ENCODE peak calls at places on chromosome 14, in seven cellular contexts. P, Y, I, F, B, C and W are unnamed samples.

GRCh38 chr14:51396222-51396815 is 156.3 kb downstream of the TMX1 start:
- DNase-seq in P (no peak), Y (no peak), I (no peak), F (no peak), B (no peak), C (no peak), W (no peak)

GRCh38 chr14:26993541-26993940 is 395.7 kb upstream of the NOVA1 start:
- DNase-seq in P (no peak), Y (no peak), I (no peak), F (no peak), B (no peak), C (no peak), W (no peak)

GRCh38 chr14:83842536-83842935 is 1687.4 kb upstream of the FLRT2 start:
- DNase-seq in P (no peak), Y (no peak), I (no peak), F (no peak), B (no peak), C (no peak), W (no peak)

GRCh38 chr14:96805906-96806305 is 8.7 kb downstream of the VRK1 start:
- DNase-seq in P (no peak), Y (no peak), I (no peak), F (no peak), B (no peak), C (no peak), W (no peak)

GRCh38 chr14:50812856-50813543 is 18.0 kb downstream of the NIN start:
- DNase-seq in P (no peak), Y (no peak), I (no peak), F (no peak), B (no peak), C (no peak), W (no peak)

GRCh38 chr14:33894339-33894738 is 56.5 kb downstream of the EGLN3 start:
- DNase-seq in P (no peak), Y (no peak), I (no peak), F (no peak), B (no peak), C (no peak), W (no peak)

GRCh38 chr14:65972891-65973290 is 513.3 kb upstream of the CCDC196 start:
- DNase-seq in P (no peak), Y (no peak), I (no peak), F (no peak), B (no peak), C (no peak), W (no peak)

GRCh38 chr14:33848706-33849454 is 102.0 kb downstream of the EGLN3 start:
- DNase-seq in P (no peak), Y (peak), I (peak), F (peak), B (peak), C (peak), W (peak)

GRCh38 chr14:89912667-89913211 is 41.8 kb downstream of the EFCAB11 start:
- DNase-seq in P (no peak), Y (peak), I (no peak), F (no peak), B (no peak), C (peak), W (peak)

GRCh38 chr14:54338696-54339317 is 58.0 kb upstream of the CDKN3 start:
- DNase-seq in P (no peak), Y (no peak), I (peak), F (no peak), B (no peak), C (no peak), W (no peak)

GRCh38 chr14:51400142-51400541 is 160.1 kb downstream of the TMX1 start:
- DNase-seq in P (no peak), Y (no peak), I (no peak), F (no peak), B (no peak), C (no peak), W (no peak)

GRCh38 chr14:95722525-95723190 is 8.7 kb upstream of the TCL1A start:
- DNase-seq in P (no peak), Y (no peak), I (no peak), F (no peak), B (no peak), C (no peak), W (no peak)

GRCh38 chr14:53858344-53858682 is 98.3 kb downstream of the BMP4 start:
- DNase-seq in P (no peak), Y (no peak), I (no peak), F (no peak), B (no peak), C (peak), W (no peak)

GRCh38 chr14:31000629-31001338 is 24.7 kb upstream of the AP4S1 start:
- DNase-seq in P (no peak), Y (no peak), I (no peak), F (no peak), B (no peak), C (no peak), W (no peak)

GRCh38 chr14:31465113-31465512 is 7.8 kb upstream of the DTD2 start:
- DNase-seq in P (no peak), Y (no peak), I (no peak), F (no peak), B (no peak), C (no peak), W (no peak)

GRCh38 chr14:34356267-34356660 is 105.8 kb downstream of the SPTSSA start:
- DNase-seq in P (no peak), Y (no peak), I (no peak), F (no peak), B (no peak), C (no peak), W (no peak)

GRCh38 chr14:64688028-64688427 is 16.2 kb upstream of the PLEKHG3 start:
- DNase-seq in P (no peak), Y (no peak), I (no peak), F (no peak), B (no peak), C (no peak), W (no peak)

GRCh38 chr14:94361682-94362081 is 26.7 kb downstream of the SERPINA1 start:
- DNase-seq in P (no peak), Y (no peak), I (no peak), F (no peak), B (no peak), C (no peak), W (no peak)

GRCh38 chr14:39015360-39015961 is 87.6 kb downstream of the SEC23A start:
- DNase-seq in P (no peak), Y (peak), I (peak), F (no peak), B (peak), C (peak), W (peak)

GRCh38 chr14:23439107-23439835 is 3.8 kb upstream of the MYH7 start:
- DNase-seq in P (no peak), Y (no peak), I (no peak), F (no peak), B (no peak), C (no peak), W (no peak)

GRCh38 chr14:24184104-24184970 is 4.3 kb downstream of the IPO4 start:
- DNase-seq in P (no peak), Y (no peak), I (no peak), F (no peak), B (no peak), C (no peak), W (no peak)

GRCh38 chr14:36316131-36316530 is 4.3 kb downstream of the MBIP start:
- DNase-seq in P (no peak), Y (no peak), I (no peak), F (no peak), B (no peak), C (no peak), W (no peak)

GRCh38 chr14:72704507-72704906 is 189.4 kb downstream of the DPF3 start:
- DNase-seq in P (no peak), Y (no peak), I (no peak), F (no peak), B (no peak), C (no peak), W (no peak)

GRCh38 chr14:38238881-38239280 is 17.0 kb downstream of the CLEC14A start:
- DNase-seq in P (no peak), Y (no peak), I (no peak), F (no peak), B (no peak), C (no peak), W (no peak)

GRCh38 chr14:63205850-63206249 is 1.6 kb downstream of the RHOJ start:
- DNase-seq in P (no peak), Y (no peak), I (no peak), F (no peak), B (no peak), C (no peak), W (no peak)

GRCh38 chr14:51552768-51553426 is 98.8 kb upstream of the FRMD6 start:
- DNase-seq in P (no peak), Y (peak), I (no peak), F (no peak), B (no peak), C (no peak), W (no peak)

GRCh38 chr14:66910306-66910705 is 278.9 kb upstream of the GARIN2 start:
- DNase-seq in P (no peak), Y (no peak), I (no peak), F (no peak), B (no peak), C (no peak), W (no peak)

GRCh38 chr14:52023518-52023917 is 34.2 kb downstream of the RTRAF start:
- DNase-seq in P (no peak), Y (no peak), I (no peak), F (no peak), B (no peak), C (no peak), W (no peak)

GRCh38 chr14:94423465-94424056 is 29.0 kb downstream of the SERPINA11 start:
- DNase-seq in P (peak), Y (peak), I (peak), F (peak), B (peak), C (peak), W (peak)

GRCh38 chr14:104708606-104709268 is 15.3 kb upstream of the ADSS1 start:
- DNase-seq in P (no peak), Y (peak), I (no peak), F (peak), B (peak), C (peak), W (peak)

GRCh38 chr14:39433452-39433813 is 1.2 kb upstream of the FBXO33 start:
- DNase-seq in P (no peak), Y (no peak), I (no peak), F (no peak), B (no peak), C (no peak), W (no peak)

GRCh38 chr14:92719890-92720323 is 28.5 kb downstream of the LGMN start:
- DNase-seq in P (no peak), Y (no peak), I (no peak), F (no peak), B (no peak), C (no peak), W (no peak)

GRCh38 chr14:99654235-99655000 is 9.5 kb downstream of the HHIPL1 start:
- DNase-seq in P (no peak), Y (no peak), I (no peak), F (no peak), B (no peak), C (no peak), W (no peak)

GRCh38 chr14:103899833-103900232 is 28.4 kb upstream of the TDRD9 start:
- DNase-seq in P (no peak), Y (peak), I (no peak), F (no peak), B (no peak), C (no peak), W (no peak)

GRCh38 chr14:74615735-74616134 is 3.7 kb upstream of the LTBP2 start:
- DNase-seq in P (no peak), Y (no peak), I (no peak), F (no peak), B (no peak), C (no peak), W (no peak)

GRCh38 chr14:74618078-74618952 is 6.3 kb upstream of the LTBP2 start:
- DNase-seq in P (no peak), Y (no peak), I (peak), F (no peak), B (no peak), C (peak), W (no peak)

GRCh38 chr14:74616996-74617700 is 5.1 kb upstream of the LTBP2 start:
- DNase-seq in P (no peak), Y (no peak), I (no peak), F (no peak), B (no peak), C (no peak), W (no peak)

GRCh38 chr14:74614508-74615495 is 2.8 kb upstream of the LTBP2 start:
- DNase-seq in P (peak), Y (no peak), I (no peak), F (no peak), B (no peak), C (no peak), W (no peak)

GRCh38 chr14:74616507-74616906 is 4.5 kb upstream of the LTBP2 start:
- DNase-seq in P (no peak), Y (no peak), I (peak), F (no peak), B (no peak), C (no peak), W (no peak)
- TF ChIP-seq YY1 in P (no peak), Y (peak), I (peak), F (no peak), B (peak), C (no peak), W (no peak)

DNA sequence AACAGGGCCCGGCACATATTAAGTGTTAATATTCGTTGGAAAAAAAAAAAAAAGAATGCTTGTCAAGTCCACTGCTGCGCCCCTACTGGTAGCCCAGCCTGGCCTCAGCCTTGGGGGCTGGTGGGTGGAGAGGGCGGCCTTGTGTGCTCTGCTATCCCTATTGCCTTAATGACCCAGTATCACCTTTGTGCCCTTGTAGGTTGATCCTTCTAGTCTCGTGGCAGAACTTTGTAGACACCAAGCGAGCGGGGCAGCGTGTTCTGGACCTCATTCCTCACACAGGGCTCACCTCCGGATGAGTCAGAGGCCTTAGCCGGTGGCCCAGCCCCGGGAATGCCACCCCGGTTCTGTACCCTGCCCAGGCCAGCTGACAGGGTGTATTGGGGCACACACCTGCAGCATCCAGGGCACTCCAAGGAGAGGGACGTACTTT is 1.8 kb upstream of the RCOR1 start:
- DNase-seq in P (no peak), Y (peak), I (peak), F (no peak), B (peak), C (peak), W (no peak)
- H3K9ac ChIP-seq in P (no peak), Y (peak), I (peak), F (no peak), B (peak), C (peak), W (peak)

DNA sequence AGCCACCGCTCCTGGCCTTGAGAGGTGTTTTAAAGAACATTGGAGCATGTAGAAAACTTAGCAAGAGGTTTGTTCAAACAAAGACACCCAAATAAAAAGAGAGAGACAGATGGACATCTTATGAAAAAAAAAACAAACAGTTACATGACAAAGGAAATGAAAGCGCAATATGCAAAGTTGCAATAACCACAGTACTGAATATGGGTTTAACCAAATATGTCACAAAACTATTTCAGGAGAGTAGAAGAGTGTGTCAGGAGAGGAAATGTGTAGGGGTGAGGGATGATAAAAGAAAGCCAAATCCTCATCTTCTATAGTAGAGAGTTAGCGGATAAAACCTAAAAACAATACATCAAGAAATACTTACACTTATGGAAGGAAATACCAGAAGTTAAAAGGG is 98.4 kb downstream of the GTF2A1 start:
- DNase-seq in P (peak), Y (no peak), I (no peak), F (no peak), B (no peak), C (no peak), W (no peak)
- TF ChIP-seq YY1 in P (no peak), Y (no peak), I (no peak), F (no peak), B (no peak), C (no peak), W (no peak)

DNA sequence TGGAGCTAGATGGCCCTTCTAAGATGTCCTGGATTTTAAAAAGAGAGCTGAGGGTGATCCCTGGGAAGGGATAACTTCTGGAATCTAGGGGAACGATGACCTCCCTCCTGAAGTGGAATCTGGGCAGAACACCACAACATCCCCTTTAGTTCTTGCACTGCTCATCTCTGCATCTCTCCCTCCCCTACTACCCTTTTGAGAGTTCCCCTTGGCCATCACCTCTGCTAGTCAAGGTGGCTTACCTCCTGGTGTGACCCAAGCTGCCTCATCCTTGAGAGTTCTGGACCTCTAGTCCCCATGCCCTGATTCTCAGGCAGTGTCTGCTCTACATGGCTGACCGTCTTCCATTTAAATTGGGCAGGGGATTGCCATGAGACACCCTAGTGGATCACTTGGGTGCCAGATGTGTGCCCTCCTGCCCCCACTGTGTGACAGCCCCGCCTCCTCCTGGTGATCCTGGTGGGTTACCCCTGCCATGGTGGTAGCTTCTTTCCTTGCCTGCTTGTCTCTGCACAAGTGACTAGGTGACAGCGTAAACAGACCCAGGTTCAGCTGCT is 216.4 kb downstream of the PCNX1 start:
- DNase-seq in P (no peak), Y (no peak), I (no peak), F (no peak), B (no peak), C (no peak), W (no peak)
- H3K9ac ChIP-seq in P (no peak), Y (no peak), I (no peak), F (no peak), B (no peak), C (no peak), W (no peak)

DNA sequence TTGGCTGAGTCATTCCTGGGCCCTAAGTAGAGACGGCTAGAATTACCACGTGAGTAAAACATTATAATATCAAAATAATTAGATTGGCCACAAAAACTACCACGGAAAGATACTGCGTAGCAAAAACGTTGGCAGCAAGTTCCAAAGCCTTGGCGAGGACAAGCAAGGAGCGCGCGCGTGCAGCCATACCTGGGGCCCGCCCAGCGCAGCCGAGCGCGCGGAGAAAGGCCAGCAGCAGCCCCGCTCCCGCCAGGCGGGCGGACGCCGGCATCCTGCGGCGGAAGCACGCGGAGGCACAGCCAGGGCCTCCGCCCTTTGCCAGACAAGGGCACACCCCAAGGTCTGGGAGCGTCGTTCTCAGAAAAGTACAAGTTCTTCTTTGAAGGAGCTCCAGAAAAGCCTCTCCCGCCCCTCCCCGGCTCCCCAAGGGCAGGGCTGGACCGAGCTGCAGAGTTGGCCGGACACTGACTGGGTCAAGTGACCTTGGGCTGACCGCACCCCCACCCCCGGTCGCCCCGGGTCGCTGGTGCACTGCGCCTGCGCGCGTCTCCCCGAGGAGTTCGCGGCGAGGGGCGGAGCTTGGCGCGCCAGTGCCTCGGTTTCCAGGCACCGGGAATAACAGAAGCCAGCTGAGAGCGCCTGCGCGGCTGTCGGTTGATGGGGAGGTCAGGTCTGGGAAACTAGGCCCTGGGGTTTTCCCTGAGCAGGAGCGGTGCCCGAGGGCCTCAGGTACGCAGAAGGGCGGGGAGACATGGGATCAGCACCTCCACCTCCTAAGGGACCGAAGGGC is at the start of gene ZC2HC1C:
- DNase-seq in P (no peak), Y (peak), I (peak), F (peak), B (peak), C (peak), W (peak)
- TF ChIP-seq YY1 in P (peak), Y (peak), I (no peak), F (peak), B (peak), C (peak), W (no peak)

GRCh38 chr14:59455411-59455810 is 9.8 kb downstream of the GPR135 start:
- DNase-seq in P (no peak), Y (no peak), I (no peak), F (no peak), B (no peak), C (no peak), W (no peak)

GRCh38 chr14:59451849-59452248 is 13.3 kb downstream of the GPR135 start:
- DNase-seq in P (no peak), Y (no peak), I (no peak), F (no peak), B (no peak), C (no peak), W (no peak)

GRCh38 chr14:59450716-59451115 is 14.5 kb downstream of the GPR135 start:
- DNase-seq in P (no peak), Y (no peak), I (no peak), F (no peak), B (no peak), C (no peak), W (no peak)

GRCh38 chr14:59454131-59454530 is 11.0 kb downstream of the GPR135 start:
- DNase-seq in P (no peak), Y (no peak), I (no peak), F (no peak), B (no peak), C (no peak), W (no peak)
- H3K9ac ChIP-seq in P (no peak), Y (peak), I (no peak), F (no peak), B (no peak), C (no peak), W (no peak)

GRCh38 chr14:68285421-68286179 is 466.0 kb downstream of the RAD51B start:
- DNase-seq in P (peak), Y (no peak), I (no peak), F (no peak), B (no peak), C (no peak), W (no peak)
- TF ChIP-seq YY1 in P (no peak), Y (no peak), I (no peak), F (no peak), B (no peak), C (no peak), W (no peak)